ENCODE peak calls at places on chromosomes 5 and 9, in seven cellular contexts. V is stimulated activated CD4-positive, alpha-beta T cell treated with anti-CD3 and anti-CD28 coated beads, Interleukin-12 subunit alpha, Interleukin-12 subunit beta, amount 100 ng/mL, for 4 hours; N is NCI-H146; M is NCI-H345; E is heart left ventricle; A is RCC 7860; H is PC-3. L is an unnamed sample.

GRCh38 chr9:129392093-129392541 is 214.1 kb upstream of the IER5L start:
- DNase-seq in H (no peak), M (no peak), V (no peak), E (no peak), A (no peak), N (no peak), L (no peak)

GRCh38 chr9:127142291-127142690 is 19.9 kb upstream of the ANGPTL2 start:
- DNase-seq in A (no peak), V (no peak), H (no peak), M (no peak), N (peak), E (peak), L (no peak)

GRCh38 chr9:91192785-91193657 is 168.7 kb downstream of the AUH start:
- DNase-seq in M (peak), A (peak), V (peak), N (no peak), H (peak), E (peak), L (peak)

GRCh38 chr9:86749530-86750275 is 197.6 kb downstream of the GAS1 start:
- DNase-seq in E (peak), M (no peak), V (no peak), A (no peak), H (no peak), N (no peak), L (no peak)

GRCh38 chr9:129595903-129596540 is 24.9 kb downstream of the C9orf50 start:
- DNase-seq in E (no peak), H (no peak), V (no peak), M (no peak), A (no peak), N (no peak), L (no peak)

GRCh38 chr5:126031989-126032716 is 391.1 kb upstream of the GRAMD2B start:
- DNase-seq in N (no peak), A (no peak), E (peak), V (no peak), M (peak), H (peak), L (no peak)

GRCh38 chr5:142486020-142486419 is 161.2 kb upstream of the SPRY4 start:
- DNase-seq in N (no peak), A (no peak), M (no peak), H (no peak), V (no peak), E (no peak), L (no peak)

GRCh38 chr5:6759401-6759800 is 46.2 kb downstream of the TENT4A start:
- DNase-seq in A (peak), N (no peak), M (no peak), E (no peak), H (peak), V (no peak), L (peak)

GRCh38 chr5:171934586-171934985 is 71.9 kb downstream of the FBXW11 start:
- DNase-seq in E (no peak), M (no peak), A (no peak), H (no peak), V (no peak), N (no peak), L (no peak)

GRCh38 chr5:78829811-78830499 is 155.2 kb downstream of the ARSB start:
- DNase-seq in M (no peak), N (no peak), E (peak), V (no peak), A (no peak), H (no peak), L (no peak)

GRCh38 chr5:138979684-138980275 is 104.6 kb upstream of the LRRTM2 start:
- DNase-seq in E (no peak), H (no peak), M (no peak), N (no peak), V (no peak), A (no peak), L (no peak)

GRCh38 chr9:127140181-127140580 is 17.7 kb upstream of the ANGPTL2 start:
- DNase-seq in H (no peak), N (no peak), V (no peak), E (no peak), A (no peak), M (no peak), L (no peak)

GRCh38 chr9:76374702-76375543 is 19.3 kb downstream of the RFK start:
- DNase-seq in A (peak), M (peak), N (peak), E (peak), H (peak), V (no peak), L (peak)

GRCh38 chr5:143653256-143653655 is 158.7 kb upstream of the HMHB1 start:
- DNase-seq in A (no peak), V (no peak), E (no peak), H (peak), M (no peak), N (no peak), L (no peak)

GRCh38 chr5:176609724-176610429 is at the start of gene GPRIN1:
- DNase-seq in A (peak), E (peak), M (peak), N (peak), H (peak), V (peak), L (peak)

GRCh38 chr5:163459465-163459887 is 426 bp downstream of the NUDCD2 start:
- DNase-seq in E (no peak), A (no peak), N (peak), V (no peak), H (no peak), M (no peak), L (peak)

GRCh38 chr5:168086736-168087135 is 204.7 kb upstream of the WWC1 start:
- DNase-seq in M (no peak), N (no peak), V (no peak), A (no peak), E (no peak), H (no peak), L (no peak)

GRCh38 chr5:162248107-162248713 is 180.6 kb downstream of the GABRG2 start:
- DNase-seq in A (no peak), H (peak), M (no peak), N (peak), E (no peak), V (no peak), L (peak)

GRCh38 chr9:136762915-136763648 is 1.2 kb downstream of the LCN15 start:
- DNase-seq in N (peak), V (peak), A (no peak), H (peak), M (no peak), E (peak), L (peak)

GRCh38 chr9:114911167-114911821 is 19.1 kb downstream of the TNFSF8 start:
- DNase-seq in N (peak), E (no peak), V (no peak), M (peak), H (peak), A (peak), L (peak)

GRCh38 chr5:170306381-170306790 is 8.8 kb upstream of the LCP2 start:
- DNase-seq in A (peak), V (no peak), H (no peak), N (no peak), E (peak), M (peak), L (no peak)

GRCh38 chr9:87601175-87601574 is 103.5 kb downstream of the DAPK1 start:
- DNase-seq in M (peak), N (no peak), V (no peak), A (no peak), H (no peak), E (no peak), L (no peak)

GRCh38 chr9:74645007-74645639 is 148.0 kb downstream of the RORB start:
- DNase-seq in E (no peak), M (peak), V (no peak), N (no peak), H (peak), A (peak), L (peak)

GRCh38 chr5:145887976-145888574 is 15.3 kb upstream of the GRXCR2 start:
- DNase-seq in E (no peak), N (no peak), A (peak), V (no peak), H (peak), M (no peak), L (peak)

GRCh38 chr5:39478851-39479250 is 54.1 kb upstream of the DAB2 start:
- DNase-seq in V (no peak), H (no peak), A (no peak), N (no peak), M (no peak), E (no peak), L (no peak)

GRCh38 chr5:168881427-168882149 is 302.4 kb upstream of the PANK3 start:
- DNase-seq in E (no peak), M (no peak), A (no peak), N (no peak), H (no peak), V (no peak), L (no peak)

GRCh38 chr5:143233020-143233419 is 170.5 kb downstream of the NR3C1 start:
- DNase-seq in M (no peak), N (no peak), H (no peak), V (no peak), E (no peak), A (peak), L (no peak)

GRCh38 chr5:56518820-56519219 is 285.7 kb upstream of the ANKRD55 start:
- DNase-seq in N (no peak), H (no peak), M (no peak), A (no peak), E (no peak), V (no peak), L (no peak)

GRCh38 chr5:149999866-150000260 is 591 bp downstream of the TIGD6 start:
- DNase-seq in E (no peak), M (no peak), A (no peak), H (no peak), N (no peak), V (no peak), L (no peak)

GRCh38 chr9:124334568-124335319 is 77.0 kb downstream of the NEK6 start:
- DNase-seq in N (no peak), H (no peak), E (no peak), V (no peak), A (no peak), M (no peak), L (no peak)

GRCh38 chr9:85115473-85115872 is 445.9 kb downstream of the NTRK2 start:
- DNase-seq in H (no peak), A (no peak), V (no peak), N (no peak), M (no peak), E (no peak), L (no peak)